ENCODE peak calls at places on chromosomes 3 and 15, in seven cellular contexts. W, C, U, O, K, Y and I are unnamed samples.

GRCh38 chr3:99468918-99469317 is 169.5 kb upstream of the COL8A1 start:
- DNase-seq in K (no peak), C (no peak), O (no peak), U (no peak), W (no peak), Y (no peak), I (no peak)

GRCh38 chr3:99885085-99885484 is 67.4 kb downstream of the CMSS1 start:
- DNase-seq in C (no peak), U (no peak), O (no peak), K (no peak), Y (no peak), W (no peak), I (no peak)

GRCh38 chr15:74838746-74839525 is 4.0 kb downstream of the ULK3 start:
- DNase-seq in Y (no peak), K (no peak), W (no peak), U (no peak), C (no peak), O (no peak), I (no peak)

GRCh38 chr15:100760357-100760903 is 119.2 kb upstream of the ALDH1A3 start:
- DNase-seq in C (no peak), Y (no peak), W (no peak), U (no peak), K (no peak), O (no peak), I (no peak)

GRCh38 chr3:111895079-111895478 is 36.0 kb downstream of the PHLDB2 start:
- DNase-seq in C (no peak), Y (peak), U (no peak), K (no peak), W (no peak), O (no peak), I (no peak)

GRCh38 chr3:70702132-70702531 is 389.7 kb upstream of the MDFIC2 start:
- DNase-seq in O (no peak), K (no peak), U (no peak), Y (no peak), W (no peak), C (no peak), I (no peak)

GRCh38 chr15:63870043-63870394 is 36.3 kb upstream of the HERC1 start:
- DNase-seq in K (no peak), U (no peak), O (no peak), Y (no peak), C (no peak), W (no peak), I (no peak)

GRCh38 chr3:99884484-99884883 is 66.8 kb downstream of the CMSS1 start:
- DNase-seq in Y (no peak), K (no peak), U (no peak), C (no peak), W (no peak), O (no peak), I (no peak)

GRCh38 chr3:149790265-149790664 is 2.1 kb downstream of the ANKUB1 start:
- DNase-seq in U (no peak), Y (no peak), K (no peak), W (no peak), C (no peak), O (no peak), I (no peak)

GRCh38 chr3:142863965-142864924 is 24.6 kb downstream of the PCOLCE2 start:
- DNase-seq in O (no peak), K (no peak), C (no peak), U (no peak), Y (no peak), W (no peak), I (no peak)

GRCh38 chr3:16885948-16886683 is 1.4 kb downstream of the PLCL2 start:
- DNase-seq in U (no peak), W (no peak), C (no peak), O (no peak), Y (no peak), K (no peak), I (no peak)

GRCh38 chr15:41689834-41690233 is 29.6 kb downstream of the MGA start:
- DNase-seq in C (no peak), O (no peak), Y (no peak), K (no peak), U (no peak), W (no peak), I (no peak)

GRCh38 chr3:65924762-65925161 is 114.0 kb downstream of the MAGI1 start:
- DNase-seq in O (no peak), U (no peak), C (no peak), W (no peak), K (no peak), Y (no peak), I (no peak)

GRCh38 chr15:37698679-37699078 is 235.8 kb upstream of the TMCO5A start:
- DNase-seq in Y (no peak), O (no peak), K (no peak), C (no peak), W (no peak), U (no peak), I (no peak)
- TF ChIP-seq CTCF in Y (no peak), O (no peak), K (no peak), C (no peak), W (no peak), U (no peak), I (no peak)

GRCh38 chr15:31381801-31382692 is 55.4 kb downstream of the KLF13 start:
- DNase-seq in U (no peak), Y (no peak), K (no peak), W (no peak), O (no peak), C (no peak), I (no peak)
- TF ChIP-seq POLR2A in U (no peak), Y (no peak), K (no peak), W (no peak), O (no peak), C (no peak), I (no peak)

DNA sequence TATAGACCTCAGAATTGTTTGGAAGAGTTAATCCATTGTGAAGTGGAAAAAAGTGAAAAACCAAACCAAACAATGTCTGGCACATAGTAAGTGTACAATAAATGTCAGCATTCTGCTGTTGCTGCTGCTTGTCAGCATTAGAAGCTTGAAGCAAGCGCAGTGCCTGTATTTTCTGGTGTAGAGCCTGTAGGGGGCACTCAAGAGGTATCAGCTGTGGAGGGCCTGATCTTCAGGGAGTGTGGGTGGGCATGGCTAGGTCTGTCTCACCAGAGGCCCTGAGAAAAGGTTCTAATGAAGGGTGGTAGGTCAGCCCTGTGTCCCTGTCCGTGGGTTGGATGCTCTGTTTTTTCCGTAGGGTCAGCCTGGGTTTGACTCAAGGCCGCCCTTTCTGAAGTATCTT is 3.6 kb downstream of the ADAMTSL3 start:
- DNase-seq in U (no peak), C (no peak), O (no peak), W (no peak), Y (no peak), K (no peak), I (no peak)
- TF ChIP-seq CTCF in U (no peak), C (no peak), O (no peak), W (no peak), Y (peak), K (no peak), I (no peak)

GRCh38 chr15:71151061-71151460 is 35.8 kb downstream of the THSD4 start:
- DNase-seq in U (no peak), K (no peak), W (no peak), C (no peak), O (no peak), Y (no peak), I (no peak)
- TF ChIP-seq POLR2A in U (no peak), K (no peak), W (no peak), C (no peak), O (no peak), Y (no peak), I (no peak)

DNA sequence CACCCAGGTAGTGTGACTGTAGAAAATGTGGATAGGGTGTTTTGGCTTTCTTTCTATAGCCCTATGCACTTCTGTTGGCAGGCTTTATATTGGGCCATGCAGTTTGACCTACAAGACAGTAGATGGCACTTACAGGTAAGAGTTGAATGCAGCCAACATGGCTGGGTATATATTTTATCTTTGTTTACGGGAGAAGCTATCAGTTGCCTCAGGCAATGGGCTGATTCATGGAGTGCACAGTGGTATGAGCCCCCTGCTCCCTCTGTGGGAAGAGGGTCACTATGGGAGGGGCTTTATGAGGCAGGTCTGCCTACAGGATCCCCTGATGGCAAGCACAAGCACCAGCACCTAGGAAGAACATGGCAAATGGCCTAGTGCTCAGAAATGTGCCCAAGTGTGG is 301.2 kb upstream of the CDIN1 start:
- DNase-seq in K (no peak), C (no peak), W (no peak), O (no peak), Y (no peak), U (no peak), I (no peak)
- TF ChIP-seq CTCF in K (no peak), C (no peak), W (no peak), O (no peak), Y (no peak), U (no peak), I (no peak)

GRCh38 chr3:169812124-169812843 is 386 bp upstream of the LRRIQ4 start:
- DNase-seq in O (peak), C (peak), K (no peak), W (peak), U (peak), Y (no peak), I (peak)
- TF ChIP-seq POLR2A in O (no peak), C (no peak), K (no peak), W (no peak), U (no peak), Y (no peak), I (no peak)

GRCh38 chr3:57143886-57144459 is 21.2 kb downstream of the IL17RD start:
- DNase-seq in K (no peak), U (no peak), C (no peak), O (no peak), W (no peak), Y (no peak), I (no peak)

GRCh38 chr3:57140894-57141293 is 24.3 kb downstream of the IL17RD start:
- DNase-seq in C (no peak), K (no peak), Y (no peak), U (no peak), O (no peak), W (no peak), I (no peak)

GRCh38 chr3:57144952-57145351 is 20.2 kb downstream of the IL17RD start:
- DNase-seq in W (no peak), C (no peak), U (no peak), K (no peak), O (no peak), Y (no peak), I (no peak)

GRCh38 chr3:57142335-57142734 is 22.8 kb downstream of the IL17RD start:
- DNase-seq in W (no peak), U (no peak), C (no peak), Y (no peak), O (no peak), K (no peak), I (no peak)

GRCh38 chr3:57141719-57142118 is 23.4 kb downstream of the IL17RD start:
- DNase-seq in U (no peak), O (no peak), C (no peak), W (no peak), Y (no peak), K (no peak), I (no peak)
- TF ChIP-seq CTCF in U (no peak), O (no peak), C (no peak), W (no peak), Y (no peak), K (no peak), I (no peak)